ENCODE peak calls at places on chromosomes 7 and 10, in eight cellular contexts. K is amniotic epithelial cell; N is HAP-1; G is CD4-positive, alpha-beta T cell; M is tibial nerve; R is ureter; O is T-helper 2 cell treated with Interferon-gamma antibody and Interleukin-4, amounts not matched to agents 5 μg/mL and 100 μg/mL, for 36 hours; X is NCI-H2171 treated with DMSO at 0.1 percent for 48 hours. A is an unnamed sample.

GRCh38 chr10:47062801-47063200 is 151.6 kb downstream of the PTPN20 start:
- DNase-seq in G (no peak), K (no peak), N (no peak), R (peak; percentile 20), M (no peak), O (no peak), X (no peak), A (peak; percentile 54)

GRCh38 chr7:115232041-115232440 is 310.1 kb downstream of the MDFIC start:
- DNase-seq in R (no peak), G (no peak), N (no peak), M (no peak), O (no peak), K (no peak), X (no peak), A (no peak)

GRCh38 chr10:34955391-34955790 is 134.8 kb downstream of the CUL2 start:
- DNase-seq in M (no peak), R (no peak), N (no peak), X (no peak), K (peak; percentile 54), O (no peak), G (no peak), A (no peak)

GRCh38 chr7:4531236-4531635 is 150.9 kb upstream of the FOXK1 start:
- DNase-seq in O (no peak), K (no peak), M (no peak), X (peak; percentile 8), N (no peak), G (no peak), R (no peak), A (no peak)

GRCh38 chr7:121676168-121676567 is 196.8 kb upstream of the PTPRZ1 start:
- DNase-seq in X (no peak), M (no peak), K (no peak), R (no peak), O (no peak), G (no peak), N (no peak), A (no peak)

GRCh38 chr7:72337822-72338167 is 74.3 kb downstream of the CALN1 start:
- DNase-seq in O (no peak), G (no peak), M (no peak), N (no peak), X (no peak), R (no peak), K (no peak), A (no peak)

GRCh38 chr7:55438765-55439525 is 73.8 kb downstream of the LANCL2 start:
- DNase-seq in N (no peak), K (no peak), O (no peak), G (no peak), R (no peak), M (no peak), X (peak; percentile 29), A (no peak)

GRCh38 chr7:133484135-133484534 is 231.3 kb downstream of the EXOC4 start:
- DNase-seq in R (no peak), X (peak; percentile 85), M (no peak), G (peak; percentile 8), K (peak; percentile 5), O (peak; percentile 73), N (no peak), A (no peak)

GRCh38 chr7:75989084-75989725 is 5.2 kb downstream of the TMEM120A start:
- DNase-seq in N (no peak), M (no peak), X (no peak), K (no peak), R (no peak), O (no peak), G (no peak), A (no peak)

GRCh38 chr10:95273393-95274312 is 17.1 kb downstream of the PDLIM1 start:
- DNase-seq in N (no peak), G (no peak), O (no peak), X (no peak), R (peak; percentile 61), K (peak; percentile 89), M (no peak), A (no peak)

GRCh38 chr10:63699785-63700184 is 178.6 kb downstream of the REEP3 start:
- DNase-seq in M (no peak), O (no peak), N (no peak), G (no peak), R (no peak), X (no peak), K (peak; percentile 72), A (no peak)

GRCh38 chr7:126979722-126980121 is 273.0 kb downstream of the GRM8 start:
- DNase-seq in R (no peak), G (no peak), N (no peak), K (no peak), M (no peak), O (no peak), X (no peak), A (no peak)

GRCh38 chr10:62651341-62651740 is 153.2 kb upstream of the ADO start:
- DNase-seq in O (no peak), G (no peak), K (no peak), R (no peak), N (no peak), X (no peak), M (no peak), A (no peak)

GRCh38 chr10:19638173-19638872 is 177.9 kb upstream of the PLXDC2 start:
- DNase-seq in O (no peak), G (no peak), R (no peak), X (no peak), K (peak; percentile 99), M (no peak), N (no peak), A (no peak)

GRCh38 chr7:17098515-17098914 is 199.9 kb upstream of the AHR start:
- DNase-seq in G (no peak), R (no peak), N (no peak), X (no peak), O (no peak), M (no peak), K (no peak), A (no peak)

GRCh38 chr7:99141756-99142726 is 1.9 kb downstream of the SMURF1 start:
- DNase-seq in O (peak; percentile 23), R (peak; percentile 75), M (peak; percentile 63), X (no peak), K (peak; percentile 77), N (peak; percentile 46), G (peak; percentile 67), A (peak; percentile 87)

GRCh38 chr10:61902448-61903183 is 1.1 kb downstream of the ARID5B start:
- DNase-seq in N (peak; percentile 63), X (peak; percentile 46), G (peak; percentile 50), R (peak; percentile 75), K (peak; percentile 66), O (peak; percentile 49), M (peak; percentile 18), A (no peak)

GRCh38 chr10:95480901-95481491 is 80.2 kb downstream of the SORBS1 start:
- DNase-seq in X (no peak), M (no peak), R (no peak), K (peak; percentile 18), O (no peak), G (no peak), N (no peak), A (no peak)

GRCh38 chr7:29987821-29988317 is 1.7 kb downstream of the SCRN1 start:
- DNase-seq in G (no peak), M (no peak), O (no peak), K (peak; percentile 86), X (peak; percentile 92), R (no peak), N (peak; percentile 57), A (no peak)

GRCh38 chr7:157856873-157857577 is 520.2 kb downstream of the DNAJB6 start:
- DNase-seq in K (no peak), M (no peak), X (no peak), G (no peak), O (no peak), R (no peak), N (no peak), A (no peak)

GRCh38 chr7:90412458-90413184 is 9.4 kb downstream of the CLDN12 start:
- DNase-seq in K (peak; percentile 8), R (no peak), M (no peak), O (no peak), X (no peak), N (no peak), G (no peak), A (no peak)

GRCh38 chr10:132996603-132997343 is 54.4 kb upstream of the CFAP46 start:
- DNase-seq in M (no peak), R (no peak), G (no peak), X (no peak), O (no peak), N (no peak), K (no peak), A (no peak)

GRCh38 chr7:105800442-105800841 is 76.0 kb downstream of the ATXN7L1 start:
- DNase-seq in O (peak; percentile 56), N (no peak), K (peak; percentile 61), M (no peak), R (no peak), G (no peak), X (no peak), A (no peak)

GRCh38 chr10:123970207-123970926 is 78.8 kb upstream of the CPXM2 start:
- DNase-seq in N (no peak), M (no peak), G (no peak), K (no peak), R (no peak), X (peak; percentile 22), O (no peak), A (no peak)

GRCh38 chr7:93092757-93093370 is 24.9 kb downstream of the SAMD9 start:
- DNase-seq in G (no peak), N (no peak), R (no peak), K (peak; percentile 61), M (no peak), X (no peak), O (no peak), A (no peak)

GRCh38 chr10:818526-819220 is 112.8 kb downstream of the LARP4B start:
- DNase-seq in O (no peak), M (no peak), R (no peak), X (no peak), N (no peak), K (no peak), G (no peak), A (no peak)

GRCh38 chr7:131031100-131031868 is 296.4 kb upstream of the MKLN1 start:
- DNase-seq in G (no peak), K (no peak), N (no peak), X (no peak), R (no peak), M (no peak), O (peak; percentile 59), A (no peak)